ENCODE peak calls at places on chromosomes 16 and 17, in four cellular contexts. K is HTR-8/SVneo, B is NCI-H1417, V is HAP-1. L is an unnamed sample.

GRCh38 chr17:1039511-1040215 is 42.7 kb downstream of the TIMM22 start:
- DNase-seq in V (no peak), B (no peak), K (no peak), L (no peak)

GRCh38 chr17:76217081-76217480 is 23.2 kb downstream of the RNF157 start:
- DNase-seq in B (no peak), V (no peak), K (no peak), L (no peak)

GRCh38 chr17:45287526-45288264 is 25.8 kb upstream of the SPATA32 start:
- DNase-seq in V (no peak), B (peak; percentile 12), K (no peak), L (no peak)

GRCh38 chr17:17818088-17818526 is 18.7 kb downstream of the SREBF1 start:
- DNase-seq in K (peak; percentile 73), B (peak; percentile 27), V (peak; percentile 47), L (no peak)

GRCh38 chr17:32870969-32871368 is 6.0 kb downstream of the MYO1D start:
- DNase-seq in V (no peak), K (no peak), B (no peak), L (no peak)

GRCh38 chr16:85891776-85892166 is 7.2 kb upstream of the IRF8 start:
- DNase-seq in K (no peak), V (no peak), B (no peak), L (no peak)

GRCh38 chr17:1201132-1201702 is 21.4 kb upstream of the ABR start:
- DNase-seq in K (no peak), B (no peak), V (no peak), L (no peak)

GRCh38 chr17:51203838-51204237 is 37.6 kb downstream of the NME2 start:
- DNase-seq in K (no peak), B (no peak), V (no peak), L (no peak)

GRCh38 chr16:90081606-90081970 is 4.5 kb upstream of the PRDM7 start:
- DNase-seq in B (no peak), K (no peak), V (peak; percentile 51), L (no peak)

GRCh38 chr16:74748710-74749073 is 25.9 kb downstream of the FA2H start:
- DNase-seq in K (no peak), V (no peak), B (no peak), L (no peak)

GRCh38 chr16:24853830-24854229 is 8.1 kb downstream of the SLC5A11 start:
- DNase-seq in V (no peak), B (no peak), K (peak; percentile 42), L (peak; percentile 15)

GRCh38 chr17:78124081-78124835 is 4.3 kb downstream of the TMC6 start:
- DNase-seq in B (no peak), K (no peak), V (no peak), L (no peak)

GRCh38 chr17:72683506-72684404 is 408.7 kb downstream of the SLC39A11 start:
- DNase-seq in K (peak; percentile 96), V (no peak), B (peak; percentile 55), L (no peak)

GRCh38 chr16:30931068-30931655 is 7.8 kb downstream of the FBXL19 start:
- DNase-seq in K (no peak), B (no peak), V (no peak), L (no peak)

GRCh38 chr17:48597775-48598631 is 4.4 kb upstream of the HOXB5 start:
- DNase-seq in K (peak; percentile 61), V (peak; percentile 62), B (no peak), L (no peak)

GRCh38 chr16:67537636-67538591 is 9.3 kb downstream of the RIPOR1 start:
- DNase-seq in V (no peak), B (no peak), K (peak; percentile 60), L (no peak)

GRCh38 chr17:62891659-62892058 is 74.4 kb upstream of the TANC2 start:
- DNase-seq in V (no peak), B (peak; percentile 53), K (no peak), L (peak; percentile 51)

GRCh38 chr17:8997994-8998628 is 23.2 kb upstream of the NTN1 start:
- DNase-seq in B (peak; percentile 11), K (peak; percentile 77), V (peak; percentile 80), L (peak; percentile 16)

GRCh38 chr17:58120195-58120822 is 27.9 kb upstream of the OR4D1 start:
- DNase-seq in K (peak; percentile 65), B (no peak), V (peak; percentile 71), L (no peak)

GRCh38 chr16:21656795-21657768 is 4.7 kb upstream of the IGSF6 start:
- DNase-seq in B (peak; percentile 37), V (peak; percentile 42), K (peak; percentile 62), L (peak; percentile 71)

GRCh38 chr16:75486014-75486404 is 9.2 kb downstream of the CHST6 start:
- DNase-seq in V (no peak), B (peak; percentile 72), K (no peak), L (no peak)

GRCh38 chr17:82332669-82333278 is 792 bp downstream of the SECTM1 start:
- DNase-seq in B (no peak), V (no peak), K (no peak), L (no peak)

GRCh38 chr17:42387221-42387657 is 1.0 kb downstream of the STAT3 start:
- DNase-seq in B (no peak), K (no peak), V (peak; percentile 71), L (peak; percentile 45)

GRCh38 chr16:10971560-10971961 is 27.2 kb downstream of the CLEC16A start:
- DNase-seq in K (peak; percentile 84), V (peak; percentile 84), B (peak; percentile 55), L (peak; percentile 82)

GRCh38 chr16:89242795-89243200 is 25.3 kb downstream of the ZNF778 start:
- DNase-seq in V (no peak), B (no peak), K (no peak), L (no peak)

GRCh38 chr16:21130811-21131210 is 19.8 kb downstream of the DNAH3 start:
- DNase-seq in K (no peak), V (peak; percentile 13), B (no peak), L (no peak)

GRCh38 chr17:55161935-55162555 is 102.7 kb upstream of the HLF start:
- DNase-seq in B (no peak), K (peak; percentile 54), V (no peak), L (no peak)

GRCh38 chr17:37360632-37361031 is 15.2 kb upstream of the C17orf78 start:
- DNase-seq in V (no peak), B (no peak), K (no peak), L (no peak)

GRCh38 chr16:56911771-56912541 is 20.0 kb upstream of the HERPUD1 start:
- DNase-seq in B (no peak), V (no peak), K (peak; percentile 60), L (no peak)

GRCh38 chr17:17666111-17666714 is 15.0 kb upstream of the RAI1 start:
- DNase-seq in V (no peak), B (no peak), K (no peak), L (no peak)

GRCh38 chr16:88504489-88505404 is 51.7 kb downstream of the ZFPM1 start:
- DNase-seq in V (no peak), K (no peak), B (peak; percentile 1), L (peak; percentile 52)

GRCh38 chr16:11685844-11686618 is 17.8 kb downstream of the SNN start:
- DNase-seq in B (no peak), K (no peak), V (no peak), L (no peak)